ENCODE peak calls at places on chromosome 19, in eight cellular contexts. V is stimulated activated CD4-positive, alpha-beta T cell treated with anti-CD3 and anti-CD28 coated beads, Interleukin-15, amount 100 ng/mL, for 24 hours; P is stimulated activated CD8-positive, alpha-beta memory T cell treated with anti-CD3 and anti-CD28 coated beads, Interleukin-2, amount 100 ng/mL, for 48 hours; U is mesendoderm; B is cardiac muscle cell; N is activated CD4-positive, alpha-beta T cell treated with anti-CD3 and anti-CD28 coated beads for 24 hours; W is psoas muscle; L is tibial nerve. R is an unnamed sample.

GRCh38 chr19:42090687-42091086 is 14.7 kb downstream of the ZNF574 start:
- DNase-seq in U (no peak), W (no peak), N (no peak), V (no peak), P (no peak), B (no peak), L (no peak), R (no peak)

GRCh38 chr19:17073869-17074627 is 1.2 kb downstream of the HAUS8 start:
- DNase-seq in L (no peak), V (no peak), W (no peak), N (no peak), B (no peak), U (peak), P (no peak), R (peak)

GRCh38 chr19:39470724-39471339 is 9.8 kb upstream of the TIMM50 start:
- DNase-seq in V (peak), L (no peak), N (no peak), W (no peak), U (no peak), P (no peak), B (no peak), R (no peak)

GRCh38 chr19:7614859-7615741 is 14.2 kb downstream of the XAB2 start:
- DNase-seq in W (no peak), B (no peak), U (no peak), P (no peak), L (no peak), N (no peak), V (no peak), R (no peak)

GRCh38 chr19:42396248-42396541 is 6.1 kb upstream of the CNFN start:
- DNase-seq in P (no peak), N (no peak), B (no peak), L (no peak), U (peak), W (no peak), V (no peak), R (no peak)

GRCh38 chr19:11781295-11782057 is 14.7 kb downstream of the ZNF441 start:
- DNase-seq in N (no peak), P (no peak), V (no peak), L (no peak), B (no peak), U (peak), W (no peak), R (no peak)

GRCh38 chr19:42423462-42424344 is 3.5 kb downstream of the LIPE start:
- DNase-seq in N (peak), L (peak), V (peak), P (peak), B (peak), W (peak), U (peak), R (peak)

GRCh38 chr19:43641333-43641732 is 1.7 kb upstream of the CADM4 start:
- DNase-seq in P (no peak), U (peak), B (no peak), W (no peak), N (no peak), L (no peak), V (no peak), R (no peak)

GRCh38 chr19:10642473-10642872 is 11.7 kb upstream of the ILF3 start:
- DNase-seq in P (no peak), W (no peak), L (no peak), V (no peak), B (no peak), N (no peak), U (no peak), R (no peak)

GRCh38 chr19:17333611-17334413 is 843 bp downstream of the ANO8 start:
- DNase-seq in B (no peak), U (peak), L (no peak), W (no peak), N (peak), P (peak), V (peak), R (peak)

GRCh38 chr19:6092329-6093286 is 17.7 kb downstream of the RFX2 start:
- DNase-seq in P (no peak), V (no peak), L (peak), U (peak), N (no peak), W (peak), B (peak), R (no peak)

GRCh38 chr19:10352764-10353671 is 13.6 kb upstream of the ICAM3 start:
- DNase-seq in U (peak), V (no peak), L (peak), W (peak), B (peak), P (no peak), N (no peak), R (no peak)

GRCh38 chr19:55638864-55639359 is 1.9 kb upstream of the ZNF580 start:
- DNase-seq in B (peak), U (peak), W (peak), L (no peak), N (no peak), P (no peak), V (peak), R (no peak)

GRCh38 chr19:6039541-6040225 is 61.7 kb upstream of the RANBP3 start:
- DNase-seq in N (no peak), P (no peak), L (no peak), V (no peak), B (no peak), W (no peak), U (no peak), R (no peak)

GRCh38 chr19:33409035-33409434 is 35.5 kb downstream of the CEBPG start:
- DNase-seq in W (no peak), B (no peak), V (no peak), L (no peak), N (no peak), P (no peak), U (no peak), R (no peak)

GRCh38 chr19:14333101-14333871 is 48.0 kb upstream of the ADGRE5 start:
- DNase-seq in B (peak), L (no peak), N (no peak), P (no peak), W (no peak), V (peak), U (peak), R (no peak)

GRCh38 chr19:4018140-4018613 is 10.6 kb downstream of the PIAS4 start:
- DNase-seq in B (no peak), U (no peak), P (no peak), N (no peak), W (no peak), V (no peak), L (no peak), R (no peak)

GRCh38 chr19:42176990-42177685 is 40.3 kb downstream of the DEDD2 start:
- DNase-seq in W (peak), P (peak), U (peak), V (peak), B (peak), L (peak), N (peak), R (peak)

GRCh38 chr19:45990113-45990728 is 5.0 kb upstream of the CCDC61 start:
- DNase-seq in L (no peak), B (no peak), P (no peak), N (no peak), V (no peak), W (no peak), U (no peak), R (no peak)

GRCh38 chr19:47495478-47496372 is 11.7 kb upstream of the KPTN start:
- DNase-seq in N (no peak), U (no peak), P (no peak), V (no peak), B (no peak), L (no peak), W (no peak), R (no peak)

GRCh38 chr19:30784850-30785459 is 412.8 kb downstream of the ZNF536 start:
- DNase-seq in N (peak), V (peak), P (peak), L (peak), W (peak), U (peak), B (peak), R (peak)

GRCh38 chr19:48342841-48343540 is 17.6 kb downstream of the EMP3 start:
- DNase-seq in L (no peak), P (no peak), N (no peak), B (no peak), W (no peak), U (no peak), V (no peak), R (no peak)

GRCh38 chr19:36423925-36424324 is 5.5 kb upstream of the ZFP82 start:
- DNase-seq in U (peak), P (no peak), L (no peak), N (no peak), B (no peak), W (no peak), V (no peak), R (no peak)

GRCh38 chr19:28972144-28972543 is 240.8 kb downstream of the UQCRFS1 start:
- DNase-seq in L (no peak), U (no peak), P (no peak), V (no peak), N (no peak), W (no peak), B (no peak), R (no peak)

GRCh38 chr19:4284176-4284958 is 5.3 kb downstream of the SHD start:
- DNase-seq in W (no peak), U (peak), N (no peak), P (no peak), B (peak), L (no peak), V (peak), R (no peak)

GRCh38 chr19:42129399-42130253 is 2.6 kb downstream of the POU2F2 start:
- DNase-seq in N (no peak), W (peak), U (no peak), B (no peak), P (no peak), L (no peak), V (no peak), R (no peak)

GRCh38 chr19:18496167-18496979 is 25.5 kb downstream of the ELL start:
- DNase-seq in B (no peak), N (peak), P (peak), W (no peak), L (no peak), U (peak), V (peak), R (peak)

GRCh38 chr19:13892885-13893284 is 13.0 kb downstream of the BRME1 start:
- DNase-seq in N (no peak), V (no peak), B (no peak), L (no peak), U (peak), P (no peak), W (no peak), R (no peak)

GRCh38 chr19:48819366-48819816 is 8.6 kb upstream of the BCAT2 start:
- DNase-seq in B (no peak), W (peak), L (peak), N (no peak), P (no peak), V (no peak), U (no peak), R (no peak)

GRCh38 chr19:52527954-52528326 is 472 bp downstream of the ZNF808 start:
- DNase-seq in L (no peak), U (peak), P (no peak), N (no peak), B (peak), V (peak), W (no peak), R (no peak)

GRCh38 chr19:38915329-38916321 is 3.6 kb upstream of the CCER2 start:
- DNase-seq in V (no peak), N (no peak), L (no peak), W (no peak), P (no peak), U (no peak), B (no peak), R (no peak)

GRCh38 chr19:45640849-45641273 is 1.7 kb upstream of the EML2 start:
- DNase-seq in V (peak), B (peak), U (no peak), P (peak), W (no peak), N (no peak), L (no peak), R (peak)

GRCh38 chr19:3665681-3666544 is 34.4 kb downstream of the PIP5K1C start:
- DNase-seq in U (no peak), N (peak), W (peak), B (peak), L (peak), V (peak), P (peak), R (peak)

GRCh38 chr19:35246466-35247096 is 2.2 kb upstream of the LSR start:
- DNase-seq in L (no peak), N (no peak), W (no peak), P (no peak), V (no peak), U (no peak), B (no peak), R (no peak)

GRCh38 chr19:55485439-55486011 is 537 bp downstream of the NAT14 start:
- DNase-seq in U (peak), W (no peak), V (no peak), B (no peak), P (no peak), L (no peak), N (no peak), R (no peak)

GRCh38 chr19:4636151-4636717 is 3.1 kb upstream of the TNFAIP8L1 start:
- DNase-seq in B (peak), U (peak), L (peak), V (peak), W (peak), N (peak), P (peak), R (peak)

GRCh38 chr19:5803441-5803751 is 1.5 kb upstream of the NRTN start:
- DNase-seq in P (no peak), U (no peak), V (no peak), N (no peak), L (no peak), W (no peak), B (no peak), R (no peak)

GRCh38 chr19:18437481-18438330 is at the start of gene ISYNA1:
- DNase-seq in N (no peak), L (no peak), U (peak), B (peak), P (peak), W (peak), V (peak), R (no peak)

R was measured in stimulated activated effector memory CD8-positive, alpha-beta T cell treated with anti-CD3 and anti-CD28 coated beads, Interleukin-12 subunit alpha, Interleukin-12 subunit beta, amount 100 ng/mL, for 72 hours.